ENCODE peak calls at places on chromosomes 16 and 17, in ten cellular contexts. U is HCT116; I is ovary; V is GM23248; A is effector memory CD4-positive, alpha-beta T cell; P is CD8-positive, alpha-beta memory T cell; G is pancreas; K is MM.1S; F is small intestine; R is left ventricle myocardium inferior. X is an unnamed sample. For H3K36me3, the result is how much of the 10 kb centered on the place peaks cover.

GRCh38 chr16:23030001-23030400 is 119.3 kb downstream of the USP31 start:
- DNase-seq in U (no peak), I (no peak), V (no peak), A (no peak), P (no peak), G (no peak), K (no peak), F (no peak), R (no peak), X (no peak)

GRCh38 chr16:86222965-86223551 is 287.3 kb upstream of the FOXF1 start:
- DNase-seq in U (no peak), I (no peak), V (peak), A (no peak), P (no peak), G (no peak), K (no peak), F (peak), R (no peak), X (no peak)

GRCh38 chr17:68320943-68321557 is 29.8 kb downstream of the ARSG start:
- DNase-seq in U (no peak), I (no peak), V (no peak), A (no peak), P (no peak), G (no peak), K (no peak), F (no peak), R (no peak), X (no peak)

GRCh38 chr17:29157310-29157709 is 22.9 kb downstream of the MYO18A start:
- DNase-seq in U (no peak), I (no peak), V (no peak), A (no peak), P (no peak), G (no peak), K (no peak), F (no peak), R (no peak), X (no peak)

GRCh38 chr17:1764274-1764673 is 2.4 kb downstream of the SERPINF1 start:
- DNase-seq in U (no peak), I (peak), V (peak), A (peak), P (peak), G (no peak), K (peak), F (peak), R (peak), X (peak)

GRCh38 chr17:28528329-28529011 is 22.3 kb downstream of the FOXN1 start:
- DNase-seq in U (no peak), I (no peak), V (peak), A (no peak), P (no peak), G (no peak), K (no peak), F (peak), R (no peak), X (no peak)

GRCh38 chr16:30663820-30664528 is 5.7 kb downstream of the FBRS start:
- DNase-seq in U (no peak), I (no peak), V (no peak), A (no peak), P (no peak), G (no peak), K (no peak), F (no peak), R (no peak), X (no peak)

GRCh38 chr16:66705790-66706505 is 9.4 kb upstream of the CMTM4 start:
- DNase-seq in U (no peak), I (no peak), V (no peak), A (no peak), P (no peak), G (peak), K (no peak), F (peak), R (peak), X (no peak)

GRCh38 chr17:29066053-29066452 is 23.1 kb downstream of the PIPOX start:
- DNase-seq in U (no peak), I (no peak), V (no peak), A (no peak), P (peak), G (no peak), K (no peak), F (no peak), R (no peak), X (no peak)

GRCh38 chr17:41906465-41907184 is 12.1 kb downstream of the ACLY start:
- DNase-seq in U (no peak), I (no peak), V (no peak), A (no peak), P (no peak), G (no peak), K (no peak), F (no peak), R (no peak), X (no peak)

GRCh38 chr17:41904242-41904841 is 14.4 kb downstream of the ACLY start:
- DNase-seq in U (no peak), I (no peak), V (no peak), A (no peak), P (no peak), G (no peak), K (no peak), F (no peak), R (no peak), X (no peak)

GRCh38 chr17:41907185-41907556 is 11.6 kb downstream of the ACLY start:
- DNase-seq in U (no peak), I (no peak), V (peak), A (no peak), P (no peak), G (no peak), K (no peak), F (no peak), R (no peak), X (no peak)

GRCh38 chr17:41907633-41908539 is 10.9 kb downstream of the ACLY start:
- DNase-seq in U (no peak), I (no peak), V (peak), A (no peak), P (no peak), G (peak), K (no peak), F (peak), R (no peak), X (no peak)

DNA sequence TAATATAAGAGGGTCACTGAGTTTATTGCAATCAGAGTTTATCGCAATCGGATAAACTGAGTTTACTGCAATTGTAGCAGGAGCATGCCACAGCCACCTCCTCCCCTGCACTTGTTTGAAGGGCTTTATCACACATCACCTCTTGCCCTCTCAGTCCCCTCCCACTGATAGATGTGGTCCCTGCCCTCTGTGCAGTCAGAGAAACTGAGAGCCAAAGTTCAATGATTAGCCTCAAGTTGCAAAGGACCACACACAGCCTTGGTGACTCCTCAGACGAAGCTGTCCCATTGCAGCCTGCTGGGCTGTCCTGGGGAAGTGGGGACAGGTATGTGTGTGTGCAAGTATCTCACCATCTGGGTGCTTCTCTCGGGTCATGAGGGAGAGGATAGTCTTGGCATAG is 13.6 kb downstream of the ACLY start:
- DNase-seq in U (no peak), I (no peak), V (no peak), A (no peak), P (no peak), G (no peak), K (no peak), F (peak), R (no peak), X (no peak)
- H3K36me3 ChIP-seq in U (half or more), I (under half), V (half or more), A (half or more), P (half or more), G (half or more), K (under half), F (under half), R (half or more), X (half or more)

GRCh38 chr17:64387545-64388171 is 3.0 kb downstream of the PECAM1 start:
- DNase-seq in U (no peak), I (no peak), V (no peak), A (no peak), P (no peak), G (no peak), K (no peak), F (no peak), R (no peak), X (no peak)

GRCh38 chr17:64386412-64387144 is 4.1 kb downstream of the PECAM1 start:
- DNase-seq in U (no peak), I (no peak), V (no peak), A (no peak), P (no peak), G (no peak), K (no peak), F (no peak), R (no peak), X (no peak)

GRCh38 chr17:64390066-64390465 is 594 bp downstream of the PECAM1 start:
- DNase-seq in U (no peak), I (no peak), V (no peak), A (no peak), P (no peak), G (no peak), K (no peak), F (no peak), R (no peak), X (no peak)

GRCh38 chr17:64387145-64387473 is 3.6 kb downstream of the PECAM1 start:
- DNase-seq in U (no peak), I (no peak), V (no peak), A (no peak), P (no peak), G (no peak), K (no peak), F (no peak), R (no peak), X (no peak)

DNA sequence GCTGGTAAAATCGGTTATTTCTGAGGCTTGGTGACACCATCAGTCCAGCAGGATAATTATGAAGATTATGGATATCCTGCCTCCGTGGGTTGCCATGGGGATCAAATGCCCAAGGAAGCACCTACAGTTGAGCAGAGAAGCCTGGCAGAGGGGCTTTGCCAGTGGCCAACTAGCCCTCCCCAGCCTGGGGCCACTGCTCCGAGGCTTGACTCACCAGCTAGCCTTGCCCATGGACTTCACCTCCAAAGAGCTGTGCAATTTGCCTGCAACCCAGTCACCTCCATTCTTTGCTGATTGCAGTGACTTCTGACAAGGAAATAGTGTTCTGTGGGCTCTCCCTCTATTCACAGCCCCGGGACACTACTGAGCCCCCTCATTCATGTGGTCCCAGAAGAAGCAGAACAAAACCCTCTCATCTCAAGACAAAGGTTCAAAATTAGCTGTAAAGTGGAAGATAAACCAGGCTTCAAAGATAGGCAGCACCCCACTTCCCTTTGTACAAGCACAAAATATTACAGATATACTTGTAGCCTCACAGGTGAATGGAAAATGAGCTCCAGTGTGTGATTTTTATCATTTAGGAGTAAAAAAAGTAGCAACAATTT is 1.6 kb downstream of the PECAM1 start:
- DNase-seq in U (no peak), I (no peak), V (no peak), A (no peak), P (no peak), G (no peak), K (no peak), F (no peak), R (no peak), X (no peak)
- H3K4me3 ChIP-seq in U (no peak), I (no peak), V (no peak), A (no peak), P (no peak), G (peak), K (no peak), F (no peak), R (peak), X (no peak)

DNA sequence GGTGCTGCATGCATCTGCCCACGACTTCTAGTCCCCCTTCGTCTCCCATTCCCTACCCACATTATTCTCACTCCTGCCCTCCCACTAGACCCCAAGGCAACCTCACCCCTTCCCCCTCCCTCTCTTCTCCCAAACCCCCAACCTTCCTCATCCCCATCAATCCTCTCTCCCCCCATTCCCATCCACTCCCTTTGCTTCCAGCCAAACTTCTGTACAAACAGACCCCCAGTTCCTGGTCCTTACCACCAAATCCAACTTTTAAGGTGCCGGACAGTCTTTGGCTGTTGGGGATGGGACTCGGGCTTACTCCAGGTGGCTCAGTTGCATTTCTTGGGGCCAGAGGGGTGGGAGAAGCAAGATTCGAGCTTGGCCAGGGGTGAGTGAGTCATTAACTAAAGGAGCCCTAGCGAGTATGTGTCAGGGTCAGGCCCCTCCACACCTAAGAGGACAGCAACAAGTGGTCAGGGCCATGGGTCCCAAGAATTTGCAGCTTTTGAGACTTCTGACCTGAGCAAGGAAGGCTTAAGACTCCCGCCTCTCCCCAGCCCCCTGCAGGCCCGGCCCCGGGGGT is at the start of gene SLC38A8:
- DNase-seq in U (no peak), I (no peak), V (no peak), A (no peak), P (no peak), G (no peak), K (no peak), F (no peak), R (no peak), X (no peak)
- H3K36me3 ChIP-seq in U (under half), I (under half), V (under half), A (under half), P (under half), G (under half), K (under half), F (under half), R (under half), X (under half)

GRCh38 chr17:76915840-76916510 is 47.8 kb downstream of the MGAT5B start:
- DNase-seq in U (no peak), I (no peak), V (no peak), A (no peak), P (no peak), G (no peak), K (no peak), F (no peak), R (no peak), X (no peak)

GRCh38 chr17:76921340-76922036 is 53.3 kb downstream of the MGAT5B start:
- DNase-seq in U (no peak), I (no peak), V (no peak), A (no peak), P (no peak), G (no peak), K (no peak), F (no peak), R (no peak), X (no peak)

GRCh38 chr17:76920364-76921139 is 52.3 kb downstream of the MGAT5B start:
- DNase-seq in U (no peak), I (no peak), V (no peak), A (no peak), P (no peak), G (no peak), K (no peak), F (no peak), R (no peak), X (no peak)

GRCh38 chr17:76917829-76918228 is 49.6 kb downstream of the MGAT5B start:
- DNase-seq in U (no peak), I (no peak), V (no peak), A (no peak), P (no peak), G (no peak), K (no peak), F (no peak), R (no peak), X (no peak)

GRCh38 chr17:76918811-76919210 is 50.6 kb downstream of the MGAT5B start:
- DNase-seq in U (no peak), I (no peak), V (no peak), A (no peak), P (no peak), G (no peak), K (no peak), F (no peak), R (no peak), X (no peak)
- H3K4me3 ChIP-seq in U (no peak), I (no peak), V (no peak), A (no peak), P (no peak), G (no peak), K (no peak), F (no peak), R (no peak), X (no peak)

GRCh38 chr17:40032322-40033320 is 17.4 kb downstream of the CSF3 start:
- DNase-seq in U (no peak), I (no peak), V (no peak), A (no peak), P (no peak), G (peak), K (no peak), F (peak), R (peak), X (no peak)
- H3K36me3 ChIP-seq in U (under half), I (under half), V (under half), A (half or more), P (half or more), G (under half), K (under half), F (under half), R (half or more), X (half or more)

DNA sequence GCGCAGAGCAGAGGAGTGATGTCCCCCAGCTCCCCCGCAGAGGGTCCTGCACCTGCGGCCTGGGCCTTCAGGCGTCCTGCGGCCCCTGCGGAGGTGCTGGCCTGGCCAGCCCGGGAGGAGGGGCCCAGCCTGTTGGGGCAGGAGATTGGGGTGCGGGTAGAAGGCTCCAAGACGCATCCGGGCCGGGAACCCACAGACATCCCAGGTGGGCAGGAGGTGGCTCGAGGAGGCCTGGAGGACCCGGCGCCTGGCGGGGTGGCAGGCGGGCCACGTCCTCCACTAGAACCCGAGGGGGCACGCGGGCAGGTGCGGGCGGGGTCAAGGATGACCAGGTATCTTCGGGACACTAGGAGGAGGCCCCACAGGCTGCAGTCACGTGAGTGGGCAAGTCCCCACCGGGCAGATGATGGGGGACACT is 647 bp upstream of the SECTM1 start:
- DNase-seq in U (no peak), I (no peak), V (no peak), A (no peak), P (no peak), G (no peak), K (no peak), F (no peak), R (no peak), X (no peak)
- H3K4me3 ChIP-seq in U (peak), I (peak), V (peak), A (peak), P (peak), G (peak), K (peak), F (peak), R (peak), X (peak)

GRCh38 chr16:869823-870641 is 69.5 kb upstream of the GNG13 start:
- DNase-seq in U (no peak), I (no peak), V (no peak), A (no peak), P (peak), G (no peak), K (no peak), F (no peak), R (no peak), X (no peak)

GRCh38 chr16:868846-869822 is 68.6 kb upstream of the GNG13 start:
- DNase-seq in U (no peak), I (no peak), V (no peak), A (no peak), P (peak), G (no peak), K (no peak), F (no peak), R (peak), X (no peak)

GRCh38 chr16:867421-868385 is 67.2 kb upstream of the GNG13 start:
- DNase-seq in U (no peak), I (no peak), V (no peak), A (no peak), P (peak), G (no peak), K (no peak), F (no peak), R (peak), X (no peak)

GRCh38 chr16:866252-866651 is 65.7 kb upstream of the GNG13 start:
- DNase-seq in U (no peak), I (no peak), V (no peak), A (no peak), P (peak), G (no peak), K (no peak), F (no peak), R (no peak), X (no peak)

DNA sequence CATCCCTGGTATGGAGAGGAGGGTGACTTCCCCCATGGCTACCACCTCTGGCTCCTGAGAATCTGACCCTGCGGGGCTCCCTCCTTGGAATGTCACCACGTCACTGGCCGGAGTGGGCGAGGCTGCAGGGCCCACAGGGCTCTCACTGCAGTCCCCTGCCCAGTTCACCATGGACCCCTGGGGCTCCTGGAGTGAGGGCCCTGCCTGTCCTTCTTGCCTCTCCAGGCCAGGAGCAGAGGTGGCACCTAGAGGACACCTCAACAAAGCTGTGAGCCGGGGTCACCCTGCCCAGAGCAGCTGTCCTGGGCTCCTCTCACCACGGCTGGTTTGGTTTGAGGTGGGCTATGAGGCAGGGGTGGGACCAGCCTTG is 67.8 kb upstream of the GNG13 start:
- DNase-seq in U (no peak), I (no peak), V (no peak), A (no peak), P (peak), G (no peak), K (no peak), F (no peak), R (no peak), X (no peak)
- H3K36me3 ChIP-seq in U (under half), I (under half), V (under half), A (under half), P (under half), G (under half), K (under half), F (under half), R (under half), X (under half)

DNA sequence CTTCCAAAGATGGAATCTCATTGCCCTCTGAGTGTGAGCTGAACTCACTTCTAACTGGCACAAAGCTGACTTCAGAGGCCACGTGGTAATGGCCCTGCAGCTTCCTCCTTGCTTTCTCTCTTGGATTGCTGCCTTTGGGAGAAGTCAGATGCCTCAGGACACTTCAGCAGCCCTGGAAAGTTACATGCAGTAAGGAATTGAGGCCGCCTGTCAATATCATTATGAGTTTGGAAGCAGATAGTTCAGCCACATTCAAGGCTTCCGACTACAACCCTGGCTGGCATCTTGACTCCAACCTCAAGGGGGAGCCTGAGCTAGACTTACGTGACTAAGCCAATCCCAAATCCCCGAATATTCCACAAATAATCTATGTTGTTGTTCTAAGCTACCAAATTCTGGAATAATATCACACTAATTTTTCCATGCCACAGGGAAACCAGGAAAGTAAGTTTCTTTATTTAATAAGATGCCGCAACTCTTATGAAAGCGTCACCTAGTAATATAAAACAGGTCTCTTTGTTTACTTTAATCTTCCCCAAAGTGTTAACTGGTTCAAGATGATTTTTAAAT is 13.6 kb downstream of the CEP20 start:
- DNase-seq in U (peak), I (peak), V (peak), A (no peak), P (no peak), G (peak), K (no peak), F (peak), R (peak), X (no peak)
- H3K4me3 ChIP-seq in U (no peak), I (no peak), V (peak), A (no peak), P (no peak), G (no peak), K (no peak), F (no peak), R (no peak), X (no peak)